ENCODE peak calls at places on chromosomes 7 and 10, in four cellular contexts. One of them, this sample, is unnamed.

GRCh38 chr10:123993534-123994416 is 99.6 kb downstream of the CHST15 start:
- DNase-seq in pancreas: no peak
- DNase-seq in uterus: no peak
- DNase-seq in CD8-positive, alpha-beta T cell: no peak
- DNase-seq in this sample: no peak

GRCh38 chr7:142459557-142459963 is 201.7 kb upstream of the PRSS58 start:
- DNase-seq in pancreas: peak; percentile 22
- DNase-seq in uterus: no peak
- DNase-seq in CD8-positive, alpha-beta T cell: no peak
- DNase-seq in this sample: peak; percentile 14

GRCh38 chr10:110681023-110681681 is 37.0 kb downstream of the RBM20 start:
- DNase-seq in pancreas: peak; percentile 25
- DNase-seq in uterus: no peak
- DNase-seq in CD8-positive, alpha-beta T cell: peak; percentile 35
- DNase-seq in this sample: no peak

GRCh38 chr7:158082761-158083160 is 504.9 kb downstream of the PTPRN2 start:
- DNase-seq in pancreas: no peak
- DNase-seq in uterus: no peak
- DNase-seq in CD8-positive, alpha-beta T cell: no peak
- DNase-seq in this sample: no peak

GRCh38 chr10:114100848-114101741 is 57.4 kb downstream of the ADRB1 start:
- DNase-seq in pancreas: no peak
- DNase-seq in uterus: peak; percentile 26
- DNase-seq in CD8-positive, alpha-beta T cell: no peak
- DNase-seq in this sample: peak; percentile 31

GRCh38 chr7:115217373-115217772 is 295.5 kb downstream of the MDFIC start:
- DNase-seq in pancreas: no peak
- DNase-seq in uterus: no peak
- DNase-seq in CD8-positive, alpha-beta T cell: no peak
- DNase-seq in this sample: no peak

GRCh38 chr7:74290590-74290950 is 1.4 kb downstream of the CLIP2 start:
- DNase-seq in pancreas: no peak
- DNase-seq in uterus: no peak
- DNase-seq in CD8-positive, alpha-beta T cell: no peak
- DNase-seq in this sample: no peak

GRCh38 chr7:6590645-6591110 is 857 bp downstream of the INTS15 start:
- DNase-seq in pancreas: no peak
- DNase-seq in uterus: no peak
- DNase-seq in CD8-positive, alpha-beta T cell: no peak
- DNase-seq in this sample: peak; percentile 33

GRCh38 chr10:88064608-88065383 is 201.4 kb downstream of the PTEN start:
- DNase-seq in pancreas: peak; percentile 24
- DNase-seq in uterus: peak; percentile 65
- DNase-seq in CD8-positive, alpha-beta T cell: peak; percentile 55
- DNase-seq in this sample: peak; percentile 67

GRCh38 chr10:68192113-68192512 is 39.8 kb downstream of the ATOH7 start:
- DNase-seq in pancreas: no peak
- DNase-seq in uterus: no peak
- DNase-seq in CD8-positive, alpha-beta T cell: no peak
- DNase-seq in this sample: no peak

GRCh38 chr7:138204989-138205298 is 128.7 kb downstream of the AKR1D1 start:
- DNase-seq in pancreas: no peak
- DNase-seq in uterus: no peak
- DNase-seq in CD8-positive, alpha-beta T cell: no peak
- DNase-seq in this sample: no peak

GRCh38 chr7:42549866-42550485 is 313.0 kb upstream of the GLI3 start:
- DNase-seq in pancreas: no peak
- DNase-seq in uterus: no peak
- DNase-seq in CD8-positive, alpha-beta T cell: no peak
- DNase-seq in this sample: no peak

GRCh38 chr10:130340816-130341215 is 204.6 kb downstream of the GLRX3 start:
- DNase-seq in pancreas: no peak
- DNase-seq in uterus: no peak
- DNase-seq in CD8-positive, alpha-beta T cell: no peak
- DNase-seq in this sample: peak; percentile 14

GRCh38 chr10:128863411-128863810 is 603.6 kb upstream of the MGMT start:
- DNase-seq in pancreas: no peak
- DNase-seq in uterus: no peak
- DNase-seq in CD8-positive, alpha-beta T cell: no peak
- DNase-seq in this sample: no peak

GRCh38 chr7:33578166-33578565 is 327.2 kb upstream of the BMPER start:
- DNase-seq in pancreas: no peak
- DNase-seq in uterus: no peak
- DNase-seq in CD8-positive, alpha-beta T cell: no peak
- DNase-seq in this sample: no peak

GRCh38 chr7:91911121-91911520 is 29.5 kb upstream of the AKAP9 start:
- DNase-seq in pancreas: no peak
- DNase-seq in uterus: no peak
- DNase-seq in CD8-positive, alpha-beta T cell: no peak
- DNase-seq in this sample: no peak

GRCh38 chr10:22652988-22653431 is 61.4 kb downstream of the PIP4K2A start:
- DNase-seq in pancreas: no peak
- DNase-seq in uterus: no peak
- DNase-seq in CD8-positive, alpha-beta T cell: peak; percentile 41
- DNase-seq in this sample: no peak

GRCh38 chr10:129471447-129471846 is 4.4 kb downstream of the MGMT start:
- DNase-seq in pancreas: no peak
- DNase-seq in uterus: no peak
- DNase-seq in CD8-positive, alpha-beta T cell: no peak
- DNase-seq in this sample: no peak

GRCh38 chr7:50304158-50304910 is at the start of gene IKZF1:
- DNase-seq in pancreas: no peak
- DNase-seq in uterus: peak; percentile 20
- DNase-seq in CD8-positive, alpha-beta T cell: peak; percentile 58
- DNase-seq in this sample: peak; percentile 46

GRCh38 chr7:35185908-35186731 is 67.8 kb downstream of the TBX20 start:
- DNase-seq in pancreas: peak; percentile 18
- DNase-seq in uterus: no peak
- DNase-seq in CD8-positive, alpha-beta T cell: no peak
- DNase-seq in this sample: peak; percentile 35

GRCh38 chr7:31120800-31121513 is 68.8 kb downstream of the ADCYAP1R1 start:
- DNase-seq in pancreas: no peak
- DNase-seq in uterus: no peak
- DNase-seq in CD8-positive, alpha-beta T cell: no peak
- DNase-seq in this sample: no peak

GRCh38 chr7:18241543-18242231 is 214.0 kb upstream of the PRPS1L1 start:
- DNase-seq in pancreas: no peak
- DNase-seq in uterus: no peak
- DNase-seq in CD8-positive, alpha-beta T cell: no peak
- DNase-seq in this sample: no peak

GRCh38 chr10:109412353-109412752 is 511.0 kb downstream of the XPNPEP1 start:
- DNase-seq in pancreas: no peak
- DNase-seq in uterus: no peak
- DNase-seq in CD8-positive, alpha-beta T cell: no peak
- DNase-seq in this sample: no peak

GRCh38 chr7:117780832-117781231 is 92.4 kb downstream of the CTTNBP2 start:
- DNase-seq in pancreas: no peak
- DNase-seq in uterus: no peak
- DNase-seq in CD8-positive, alpha-beta T cell: no peak
- DNase-seq in this sample: no peak

GRCh38 chr10:89653410-89653828 is 8.4 kb upstream of the PANK1 start:
- DNase-seq in pancreas: no peak
- DNase-seq in uterus: no peak
- DNase-seq in CD8-positive, alpha-beta T cell: no peak
- DNase-seq in this sample: no peak

GRCh38 chr7:73850781-73851207 is 8.5 kb upstream of the METTL27 start:
- DNase-seq in pancreas: no peak
- DNase-seq in uterus: no peak
- DNase-seq in CD8-positive, alpha-beta T cell: no peak
- DNase-seq in this sample: no peak

GRCh38 chr7:40298421-40298820 is 163.6 kb downstream of the SUGCT start:
- DNase-seq in pancreas: no peak
- DNase-seq in uterus: no peak
- DNase-seq in CD8-positive, alpha-beta T cell: no peak
- DNase-seq in this sample: no peak

GRCh38 chr7:158103378-158103777 is 484.2 kb downstream of the PTPRN2 start:
- DNase-seq in pancreas: no peak
- DNase-seq in uterus: no peak
- DNase-seq in CD8-positive, alpha-beta T cell: no peak
- DNase-seq in this sample: no peak

GRCh38 chr10:3409928-3410327 is 237.3 kb upstream of the PITRM1 start:
- DNase-seq in pancreas: no peak
- DNase-seq in uterus: no peak
- DNase-seq in CD8-positive, alpha-beta T cell: no peak
- DNase-seq in this sample: no peak

GRCh38 chr10:79608505-79609375 is 2.0 kb upstream of the SFTPA1 start:
- DNase-seq in pancreas: peak; percentile 46
- DNase-seq in uterus: peak; percentile 23
- DNase-seq in CD8-positive, alpha-beta T cell: no peak
- DNase-seq in this sample: no peak

GRCh38 chr7:15848362-15848761 is 161.9 kb upstream of the MEOX2 start:
- DNase-seq in pancreas: no peak
- DNase-seq in uterus: no peak
- DNase-seq in CD8-positive, alpha-beta T cell: no peak
- DNase-seq in this sample: no peak

GRCh38 chr7:5591547-5591899 is 167.9 kb upstream of the TNRC18 start:
- DNase-seq in pancreas: peak; percentile 27
- DNase-seq in uterus: no peak
- DNase-seq in CD8-positive, alpha-beta T cell: no peak
- DNase-seq in this sample: peak; percentile 78

GRCh38 chr7:134546903-134547737 is 1.8 kb upstream of the AKR1B15 start:
- DNase-seq in pancreas: peak; percentile 70
- DNase-seq in uterus: peak; percentile 57
- DNase-seq in CD8-positive, alpha-beta T cell: peak; percentile 62
- DNase-seq in this sample: peak; percentile 80

GRCh38 chr10:132064771-132065437 is 842 bp upstream of the JAKMIP3 start:
- DNase-seq in pancreas: no peak
- DNase-seq in uterus: no peak
- DNase-seq in CD8-positive, alpha-beta T cell: no peak
- DNase-seq in this sample: no peak

GRCh38 chr10:48400129-48400849 is 93.8 kb downstream of the MAPK8 start:
- DNase-seq in pancreas: no peak
- DNase-seq in uterus: no peak
- DNase-seq in CD8-positive, alpha-beta T cell: no peak
- DNase-seq in this sample: no peak

GRCh38 chr10:121927361-121927840 is 430 bp downstream of the ATE1 start:
- DNase-seq in pancreas: peak; percentile 60
- DNase-seq in uterus: peak; percentile 53
- DNase-seq in CD8-positive, alpha-beta T cell: peak; percentile 24
- DNase-seq in this sample: peak; percentile 77

GRCh38 chr10:35821339-35821911 is 179.3 kb upstream of the FZD8 start:
- DNase-seq in pancreas: no peak
- DNase-seq in uterus: no peak
- DNase-seq in CD8-positive, alpha-beta T cell: no peak
- DNase-seq in this sample: no peak

GRCh38 chr7:28135760-28136159 is 44.8 kb downstream of the JAZF1 start:
- DNase-seq in pancreas: no peak
- DNase-seq in uterus: no peak
- DNase-seq in CD8-positive, alpha-beta T cell: no peak
- DNase-seq in this sample: no peak

GRCh38 chr10:86653379-86653778 is 968 bp upstream of the OPN4 start:
- DNase-seq in pancreas: no peak
- DNase-seq in uterus: no peak
- DNase-seq in CD8-positive, alpha-beta T cell: no peak
- DNase-seq in this sample: no peak

GRCh38 chr10:97736902-97737769 is at the start of gene ZFYVE27:
- DNase-seq in pancreas: peak; percentile 98
- DNase-seq in uterus: peak; percentile 97
- DNase-seq in CD8-positive, alpha-beta T cell: peak; percentile 91
- DNase-seq in this sample: peak; percentile 98
- H3K36me3 ChIP-seq in pancreas: no peaks in the 10 kb centered on the region
- H3K36me3 ChIP-seq in uterus: no peaks in the 10 kb centered on the region
- H3K36me3 ChIP-seq in CD8-positive, alpha-beta T cell: peaks cover 9% of the 10 kb centered on the region
- H3K36me3 ChIP-seq in this sample: no peaks in the 10 kb centered on the region

GRCh38 chr7:77913977-77914607 is 115.5 kb downstream of the PHTF2 start:
- DNase-seq in pancreas: no peak
- DNase-seq in uterus: no peak
- DNase-seq in CD8-positive, alpha-beta T cell: no peak
- DNase-seq in this sample: no peak
- H3K4me1 ChIP-seq in pancreas: no peaks in the 10 kb centered on the region
- H3K4me1 ChIP-seq in uterus: no peaks in the 10 kb centered on the region
- H3K4me1 ChIP-seq in CD8-positive, alpha-beta T cell: no peaks in the 10 kb centered on the region
- H3K4me1 ChIP-seq in this sample: no peaks in the 10 kb centered on the region

DNA sequence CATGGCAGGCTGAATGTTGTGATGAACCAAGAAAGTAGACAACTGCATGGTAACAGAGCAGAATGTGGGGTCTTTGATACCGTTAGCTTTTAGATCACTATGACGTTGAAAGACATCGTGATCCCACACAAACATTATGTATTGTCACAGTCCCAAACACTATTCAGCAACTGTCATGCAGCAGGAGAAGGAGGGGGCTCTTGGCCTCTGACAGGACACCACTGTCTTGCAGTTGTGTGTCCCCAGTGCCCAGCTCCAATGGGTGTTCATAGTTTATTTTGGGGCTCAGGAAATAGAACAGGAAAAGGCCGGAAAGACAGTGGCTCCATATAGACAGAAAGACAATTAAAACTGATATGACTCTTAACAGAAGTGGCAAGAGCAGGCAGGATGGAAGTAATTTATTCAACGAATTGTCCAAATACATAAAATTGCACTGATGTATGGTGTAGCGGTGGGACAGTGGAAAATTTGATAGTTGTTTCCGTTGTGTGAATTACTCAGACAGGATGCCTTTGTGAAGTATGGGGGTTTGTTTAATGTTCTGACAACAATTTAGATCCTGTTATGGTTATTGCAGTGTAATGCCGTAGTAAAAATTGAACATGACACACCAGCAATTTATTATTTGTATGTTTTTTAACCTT is 292.0 kb downstream of the LRMDA start:
- DNase-seq in pancreas: no peak
- DNase-seq in uterus: no peak
- DNase-seq in CD8-positive, alpha-beta T cell: no peak
- DNase-seq in this sample: no peak
- H3K36me3 ChIP-seq in pancreas: no peaks in the 10 kb centered on the region
- H3K36me3 ChIP-seq in uterus: no peaks in the 10 kb centered on the region
- H3K36me3 ChIP-seq in CD8-positive, alpha-beta T cell: no peaks in the 10 kb centered on the region
- H3K36me3 ChIP-seq in this sample: no peaks in the 10 kb centered on the region

DNA sequence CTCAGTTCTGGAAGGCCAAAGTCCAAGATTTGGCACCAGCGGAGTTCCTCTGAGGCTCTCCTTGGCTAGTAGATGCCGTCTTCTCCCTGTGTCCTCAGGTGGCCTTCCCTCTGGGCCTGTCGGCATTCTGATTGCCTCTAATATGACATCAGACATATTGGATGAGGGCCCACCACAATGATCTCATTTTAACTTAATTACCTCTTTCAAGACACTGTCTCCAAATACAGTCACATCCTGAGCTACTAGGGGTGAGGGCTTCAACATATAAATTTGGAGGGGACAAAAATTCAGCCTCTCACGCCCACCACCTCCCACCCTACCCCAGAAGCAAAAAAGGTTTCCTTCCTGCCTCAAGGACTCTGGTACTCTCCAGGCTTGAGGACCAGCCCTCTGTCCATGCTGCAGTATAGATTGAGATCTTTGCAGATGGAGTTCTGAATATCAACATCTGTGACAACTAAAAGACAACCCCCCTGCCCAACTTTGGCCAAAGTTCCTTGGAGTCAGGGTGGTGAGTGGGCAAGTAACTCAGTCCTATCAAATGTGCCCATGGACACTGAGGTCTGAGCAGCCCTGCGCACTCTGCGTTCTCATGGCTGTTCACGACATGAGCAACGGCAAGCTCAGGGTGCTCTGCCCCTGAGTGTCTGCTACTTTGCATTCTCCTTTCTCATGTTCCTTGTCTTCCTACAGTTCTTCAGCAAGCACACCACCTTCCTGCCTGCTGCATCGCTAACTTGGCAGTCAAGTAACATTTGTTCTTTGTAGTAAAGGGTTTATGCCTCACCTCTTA is 11.5 kb downstream of the TMEM176B start:
- DNase-seq in pancreas: no peak
- DNase-seq in uterus: peak; percentile 72
- DNase-seq in CD8-positive, alpha-beta T cell: no peak
- DNase-seq in this sample: no peak
- H3K4me1 ChIP-seq in pancreas: no peaks in the 10 kb centered on the region
- H3K4me1 ChIP-seq in uterus: no peaks in the 10 kb centered on the region
- H3K4me1 ChIP-seq in CD8-positive, alpha-beta T cell: no peaks in the 10 kb centered on the region
- H3K4me1 ChIP-seq in this sample: peaks cover 11% of the 10 kb centered on the region